ENCODE peak calls at places on chromosomes 7 and 10, in five cellular contexts. One of them, this sample, is unnamed.

GRCh38 chr10:89163265-89163995 is 43.7 kb downstream of the CH25H start:
- DNase-seq in iPS DF 6.9: no peak
- DNase-seq in retinal pigment epithelial cell: no peak
- DNase-seq in BE2C: no peak
- DNase-seq in NCI-H1105: no peak
- DNase-seq in this sample: no peak

GRCh38 chr7:36157506-36158320 is 4.7 kb downstream of the EEPD1 start:
- DNase-seq in iPS DF 6.9: no peak
- DNase-seq in BE2C: no peak
- DNase-seq in NCI-H1105: no peak
- DNase-seq in retinal pigment epithelial cell: no peak
- DNase-seq in this sample: no peak

GRCh38 chr7:1193593-1194424 is 33.8 kb upstream of the ZFAND2A start:
- DNase-seq in iPS DF 6.9: peak; percentile 27
- DNase-seq in NCI-H1105: peak; percentile 66
- DNase-seq in retinal pigment epithelial cell: no peak
- DNase-seq in BE2C: peak; percentile 60
- DNase-seq in this sample: no peak

GRCh38 chr7:65840446-65840845 is 32.4 kb upstream of the VKORC1L1 start:
- DNase-seq in BE2C: peak; percentile 45
- DNase-seq in NCI-H1105: peak; percentile 21
- DNase-seq in iPS DF 6.9: peak; percentile 27
- DNase-seq in retinal pigment epithelial cell: no peak
- DNase-seq in this sample: no peak

GRCh38 chr7:64642046-64642445 is 23.9 kb upstream of the ZNF107 start:
- DNase-seq in iPS DF 6.9: no peak
- DNase-seq in NCI-H1105: no peak
- DNase-seq in retinal pigment epithelial cell: no peak
- DNase-seq in BE2C: no peak
- DNase-seq in this sample: no peak

GRCh38 chr7:1555813-1556540 is at the start of gene TMEM184A:
- DNase-seq in BE2C: peak; percentile 61
- DNase-seq in NCI-H1105: peak; percentile 92
- DNase-seq in retinal pigment epithelial cell: no peak
- DNase-seq in iPS DF 6.9: no peak
- DNase-seq in this sample: no peak

GRCh38 chr10:20415684-20416083 is 481.4 kb downstream of the NEBL start:
- DNase-seq in retinal pigment epithelial cell: no peak
- DNase-seq in NCI-H1105: no peak
- DNase-seq in iPS DF 6.9: no peak
- DNase-seq in BE2C: no peak
- DNase-seq in this sample: no peak

GRCh38 chr7:134627775-134628153 is 18.9 kb upstream of the BPGM start:
- DNase-seq in retinal pigment epithelial cell: no peak
- DNase-seq in iPS DF 6.9: no peak
- DNase-seq in NCI-H1105: no peak
- DNase-seq in BE2C: no peak
- DNase-seq in this sample: no peak

GRCh38 chr7:150945853-150946825 is 32.0 kb downstream of the KCNH2 start:
- DNase-seq in iPS DF 6.9: no peak
- DNase-seq in NCI-H1105: no peak
- DNase-seq in retinal pigment epithelial cell: peak; percentile 88
- DNase-seq in BE2C: peak; percentile 71
- DNase-seq in this sample: no peak

GRCh38 chr10:86064931-86065662 is 301.5 kb downstream of the GRID1 start:
- DNase-seq in BE2C: no peak
- DNase-seq in NCI-H1105: no peak
- DNase-seq in retinal pigment epithelial cell: no peak
- DNase-seq in iPS DF 6.9: no peak
- DNase-seq in this sample: no peak

This sample was measured in AG04449.